ENCODE peak calls at places on chromosomes 1 and 21, in five cellular contexts. One of them, this sample, is unnamed.

GRCh38 chr1:92168657-92169056 is 49.1 kb upstream of the C1orf146 start:
- DNase-seq in tibial artery: no peak
- DNase-seq in bronchial epithelial cell: no peak
- DNase-seq in HFFc6: no peak
- DNase-seq in endodermal cell: no peak
- DNase-seq in this sample: no peak

GRCh38 chr1:17359808-17360207 is 12.2 kb upstream of the PADI6 start:
- DNase-seq in endodermal cell: no peak
- DNase-seq in bronchial epithelial cell: no peak
- DNase-seq in HFFc6: no peak
- DNase-seq in tibial artery: no peak
- DNase-seq in this sample: no peak

GRCh38 chr1:115329965-115330364 is 8.1 kb downstream of the NGF start:
- DNase-seq in HFFc6: peak
- DNase-seq in tibial artery: no peak
- DNase-seq in bronchial epithelial cell: no peak
- DNase-seq in endodermal cell: no peak
- DNase-seq in this sample: peak

GRCh38 chr1:63920154-63921117 is 146.6 kb downstream of the ROR1 start:
- DNase-seq in tibial artery: no peak
- DNase-seq in bronchial epithelial cell: peak
- DNase-seq in HFFc6: peak
- DNase-seq in endodermal cell: no peak
- DNase-seq in this sample: peak

GRCh38 chr1:234601217-234602017 is 8.6 kb downstream of the IRF2BP2 start:
- DNase-seq in HFFc6: peak
- DNase-seq in endodermal cell: no peak
- DNase-seq in bronchial epithelial cell: no peak
- DNase-seq in tibial artery: no peak
- DNase-seq in this sample: no peak

GRCh38 chr21:39882186-39882882 is 15.1 kb downstream of the PCP4 start:
- DNase-seq in endodermal cell: no peak
- DNase-seq in tibial artery: no peak
- DNase-seq in bronchial epithelial cell: no peak
- DNase-seq in HFFc6: no peak
- DNase-seq in this sample: no peak

GRCh38 chr1:45925728-45926287 is 122.4 kb downstream of the MAST2 start:
- DNase-seq in HFFc6: no peak
- DNase-seq in bronchial epithelial cell: no peak
- DNase-seq in tibial artery: no peak
- DNase-seq in endodermal cell: no peak
- DNase-seq in this sample: no peak

GRCh38 chr1:159892944-159893343 is 7.0 kb downstream of the CFAP45 start:
- DNase-seq in HFFc6: no peak
- DNase-seq in bronchial epithelial cell: peak
- DNase-seq in tibial artery: no peak
- DNase-seq in endodermal cell: peak
- DNase-seq in this sample: no peak

GRCh38 chr21:28099296-28099695 is 893.4 kb downstream of the LTN1 start:
- DNase-seq in bronchial epithelial cell: no peak
- DNase-seq in endodermal cell: no peak
- DNase-seq in tibial artery: no peak
- DNase-seq in HFFc6: no peak
- DNase-seq in this sample: no peak

GRCh38 chr1:6535214-6535613 is 19.1 kb downstream of the NOL9 start:
- DNase-seq in tibial artery: no peak
- DNase-seq in HFFc6: no peak
- DNase-seq in bronchial epithelial cell: no peak
- DNase-seq in endodermal cell: no peak
- DNase-seq in this sample: no peak

GRCh38 chr1:53731779-53732305 is 7.1 kb downstream of the GLIS1 start:
- DNase-seq in tibial artery: no peak
- DNase-seq in endodermal cell: no peak
- DNase-seq in HFFc6: no peak
- DNase-seq in bronchial epithelial cell: no peak
- DNase-seq in this sample: no peak

GRCh38 chr1:159012495-159012894 is 2.8 kb downstream of the IFI16 start:
- DNase-seq in HFFc6: no peak
- DNase-seq in endodermal cell: no peak
- DNase-seq in bronchial epithelial cell: peak
- DNase-seq in tibial artery: peak
- DNase-seq in this sample: no peak

GRCh38 chr1:156975084-156975483 is 54.7 kb downstream of the LRRC71 start:
- DNase-seq in endodermal cell: no peak
- DNase-seq in bronchial epithelial cell: no peak
- DNase-seq in HFFc6: no peak
- DNase-seq in tibial artery: no peak
- DNase-seq in this sample: no peak

GRCh38 chr1:230507671-230508407 is 81.7 kb upstream of the PGBD5 start:
- DNase-seq in HFFc6: no peak
- DNase-seq in endodermal cell: no peak
- DNase-seq in bronchial epithelial cell: peak
- DNase-seq in tibial artery: no peak
- DNase-seq in this sample: no peak

GRCh38 chr1:19643602-19644419 is at the start of gene NBL1:
- DNase-seq in endodermal cell: peak
- DNase-seq in HFFc6: peak
- DNase-seq in tibial artery: peak
- DNase-seq in bronchial epithelial cell: peak
- DNase-seq in this sample: no peak

GRCh38 chr1:67390041-67390887 is 39.9 kb downstream of the SERBP1 start:
- DNase-seq in HFFc6: peak
- DNase-seq in endodermal cell: no peak
- DNase-seq in bronchial epithelial cell: peak
- DNase-seq in tibial artery: no peak
- DNase-seq in this sample: no peak

GRCh38 chr21:32257952-32258785 is 20.7 kb downstream of the MIS18A start:
- DNase-seq in tibial artery: peak
- DNase-seq in bronchial epithelial cell: peak
- DNase-seq in HFFc6: peak
- DNase-seq in endodermal cell: peak
- DNase-seq in this sample: peak

GRCh38 chr1:227320476-227320875 is 2.2 kb upstream of the CDC42BPA start:
- DNase-seq in HFFc6: no peak
- DNase-seq in endodermal cell: no peak
- DNase-seq in bronchial epithelial cell: no peak
- DNase-seq in tibial artery: no peak
- DNase-seq in this sample: no peak

GRCh38 chr1:200129480-200129879 is 102.0 kb downstream of the NR5A2 start:
- DNase-seq in tibial artery: no peak
- DNase-seq in endodermal cell: peak
- DNase-seq in HFFc6: no peak
- DNase-seq in bronchial epithelial cell: no peak
- DNase-seq in this sample: no peak

GRCh38 chr1:97033949-97034348 is 312.4 kb downstream of the PTBP2 start:
- DNase-seq in endodermal cell: no peak
- DNase-seq in bronchial epithelial cell: no peak
- DNase-seq in HFFc6: no peak
- DNase-seq in tibial artery: no peak
- DNase-seq in this sample: no peak

GRCh38 chr1:55930931-55931271 is 648.5 kb downstream of the PLPP3 start:
- DNase-seq in tibial artery: no peak
- DNase-seq in endodermal cell: no peak
- DNase-seq in HFFc6: no peak
- DNase-seq in bronchial epithelial cell: no peak
- DNase-seq in this sample: no peak

GRCh38 chr1:47529520-47530098 is 91.8 kb downstream of the FOXD2 start:
- DNase-seq in HFFc6: no peak
- DNase-seq in bronchial epithelial cell: no peak
- DNase-seq in tibial artery: no peak
- DNase-seq in endodermal cell: no peak
- DNase-seq in this sample: no peak

GRCh38 chr1:227253065-227253464 is 65.2 kb downstream of the CDC42BPA start:
- DNase-seq in tibial artery: no peak
- DNase-seq in bronchial epithelial cell: no peak
- DNase-seq in HFFc6: no peak
- DNase-seq in endodermal cell: no peak
- DNase-seq in this sample: no peak

GRCh38 chr1:11691928-11692711 is 610 bp downstream of the DRAXIN start:
- DNase-seq in bronchial epithelial cell: no peak
- DNase-seq in HFFc6: no peak
- DNase-seq in endodermal cell: peak
- DNase-seq in tibial artery: no peak
- DNase-seq in this sample: no peak

GRCh38 chr1:119485246-119485645 is 21.8 kb upstream of the HSD3B1 start:
- DNase-seq in bronchial epithelial cell: no peak
- DNase-seq in endodermal cell: no peak
- DNase-seq in HFFc6: no peak
- DNase-seq in tibial artery: no peak
- DNase-seq in this sample: no peak

GRCh38 chr1:180632326-180633088 is 685 bp downstream of the XPR1 start:
- DNase-seq in HFFc6: no peak
- DNase-seq in endodermal cell: peak
- DNase-seq in bronchial epithelial cell: no peak
- DNase-seq in tibial artery: no peak
- DNase-seq in this sample: no peak
- TF ChIP-seq CTCF in HFFc6: peak
- TF ChIP-seq CTCF in endodermal cell: peak
- TF ChIP-seq CTCF in bronchial epithelial cell: peak
- TF ChIP-seq CTCF in tibial artery: no peak
- TF ChIP-seq CTCF in this sample: peak

DNA sequence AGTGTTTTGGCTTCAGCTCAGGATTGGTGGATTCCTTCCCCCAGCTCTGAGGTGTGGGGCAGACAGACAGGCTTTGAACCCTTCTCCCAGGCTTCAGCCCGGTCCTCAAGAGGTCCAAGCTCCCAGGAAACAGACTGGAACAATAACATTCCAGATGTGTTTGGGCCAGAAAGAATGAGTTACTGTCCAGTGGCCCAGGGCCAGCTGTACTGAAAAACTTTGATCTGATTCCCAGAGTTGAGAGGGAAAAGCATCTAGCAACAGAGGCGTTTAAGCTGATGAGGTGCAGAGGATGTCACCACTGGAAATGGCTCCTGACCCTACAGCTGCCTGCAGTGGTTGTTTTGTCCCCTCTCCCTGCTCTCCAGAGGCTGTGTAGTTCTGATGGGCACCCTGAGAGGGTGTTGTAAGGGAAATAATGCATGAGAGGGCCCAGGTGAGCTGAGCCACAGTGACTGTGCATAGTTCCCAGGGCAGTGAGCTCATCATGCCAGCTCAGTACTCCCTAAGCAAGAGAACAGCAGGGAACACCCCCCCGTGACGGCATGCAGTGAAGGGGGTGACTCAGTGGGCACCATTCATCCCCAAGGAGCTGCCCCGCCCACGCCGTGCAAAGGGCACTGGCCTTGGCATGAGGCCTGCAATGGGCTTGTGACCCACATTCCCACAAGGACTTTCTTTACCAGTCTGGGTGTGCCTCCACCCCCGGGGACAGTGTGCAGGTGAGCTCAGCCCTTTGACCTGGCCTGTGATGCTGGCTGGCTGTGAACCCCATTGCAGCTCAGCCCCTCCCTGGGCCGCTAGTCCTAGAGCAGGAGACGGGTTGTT is 13.8 kb upstream of the SFN start:
- DNase-seq in HFFc6: peak
- DNase-seq in bronchial epithelial cell: peak
- DNase-seq in tibial artery: no peak
- DNase-seq in endodermal cell: no peak
- DNase-seq in this sample: peak
- TF ChIP-seq CTCF in HFFc6: no peak
- TF ChIP-seq CTCF in bronchial epithelial cell: peak
- TF ChIP-seq CTCF in tibial artery: no peak
- TF ChIP-seq CTCF in endodermal cell: no peak
- TF ChIP-seq CTCF in this sample: no peak

GRCh38 chr1:176557543-176558258 is 94.7 kb downstream of the PAPPA2 start:
- DNase-seq in HFFc6: no peak
- DNase-seq in tibial artery: no peak
- DNase-seq in endodermal cell: no peak
- DNase-seq in bronchial epithelial cell: peak
- DNase-seq in this sample: no peak

GRCh38 chr1:176560681-176561080 is 97.7 kb downstream of the PAPPA2 start:
- DNase-seq in HFFc6: no peak
- DNase-seq in endodermal cell: no peak
- DNase-seq in tibial artery: no peak
- DNase-seq in bronchial epithelial cell: no peak
- DNase-seq in this sample: no peak

GRCh38 chr1:176555911-176556687 is 93.1 kb downstream of the PAPPA2 start:
- DNase-seq in endodermal cell: peak
- DNase-seq in HFFc6: no peak
- DNase-seq in bronchial epithelial cell: no peak
- DNase-seq in tibial artery: no peak
- DNase-seq in this sample: no peak

GRCh38 chr1:176559474-176560390 is 96.8 kb downstream of the PAPPA2 start:
- DNase-seq in tibial artery: peak
- DNase-seq in endodermal cell: peak
- DNase-seq in HFFc6: peak
- DNase-seq in bronchial epithelial cell: peak
- DNase-seq in this sample: no peak
- TF ChIP-seq CTCF in tibial artery: peak
- TF ChIP-seq CTCF in endodermal cell: peak
- TF ChIP-seq CTCF in HFFc6: peak
- TF ChIP-seq CTCF in bronchial epithelial cell: peak
- TF ChIP-seq CTCF in this sample: peak

GRCh38 chr1:4792565-4792964 is 138.2 kb downstream of the AJAP1 start:
- DNase-seq in endodermal cell: peak
- DNase-seq in HFFc6: no peak
- DNase-seq in bronchial epithelial cell: no peak
- DNase-seq in tibial artery: no peak
- DNase-seq in this sample: no peak

GRCh38 chr1:4797429-4797828 is 143.0 kb downstream of the AJAP1 start:
- DNase-seq in tibial artery: no peak
- DNase-seq in bronchial epithelial cell: no peak
- DNase-seq in HFFc6: no peak
- DNase-seq in endodermal cell: no peak
- DNase-seq in this sample: no peak

GRCh38 chr1:4796999-4797375 is 142.6 kb downstream of the AJAP1 start:
- DNase-seq in bronchial epithelial cell: no peak
- DNase-seq in HFFc6: no peak
- DNase-seq in tibial artery: no peak
- DNase-seq in endodermal cell: no peak
- DNase-seq in this sample: no peak

GRCh38 chr1:4794020-4794780 is 139.8 kb downstream of the AJAP1 start:
- DNase-seq in HFFc6: no peak
- DNase-seq in endodermal cell: peak
- DNase-seq in tibial artery: no peak
- DNase-seq in bronchial epithelial cell: no peak
- DNase-seq in this sample: no peak

DNA sequence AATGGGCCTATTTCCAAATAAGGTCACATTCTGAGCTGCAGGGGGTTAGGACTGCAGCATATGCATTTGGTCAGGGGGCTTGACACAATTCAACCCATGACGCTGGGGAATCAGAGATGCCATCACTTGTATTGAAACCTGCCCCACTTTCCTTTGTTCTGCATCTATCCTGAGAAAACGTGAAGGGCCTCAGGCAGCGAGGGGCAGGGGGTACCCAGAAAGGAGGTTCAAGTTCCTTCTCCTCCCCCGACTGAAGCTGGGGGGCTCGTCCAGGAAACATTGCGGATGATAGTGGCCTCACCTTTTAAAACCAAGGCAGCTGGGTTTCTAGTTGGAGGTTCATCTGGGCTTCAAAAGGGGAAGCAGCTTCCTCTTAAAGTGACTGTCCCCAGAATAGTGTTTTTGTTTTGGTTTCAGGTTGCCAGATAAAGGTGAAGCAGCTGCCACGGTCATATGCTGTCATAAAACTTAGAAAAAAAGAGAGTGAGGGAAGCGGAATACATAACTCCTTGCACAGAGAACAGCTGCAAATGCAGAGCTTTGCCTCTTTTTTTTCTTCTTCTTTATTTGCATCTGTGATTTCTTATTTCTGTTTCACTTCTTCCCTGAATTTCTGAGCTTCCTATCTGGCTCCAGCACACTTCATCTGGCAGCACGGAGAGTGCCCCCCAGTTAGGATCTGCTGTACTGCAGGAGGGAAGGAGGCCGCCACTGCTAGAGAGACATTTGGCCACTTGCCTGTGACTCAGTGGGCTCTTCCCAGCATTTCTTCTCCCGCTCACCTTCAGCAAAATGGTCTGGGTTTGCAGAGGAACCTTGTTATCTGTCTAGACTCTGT is 142.0 kb downstream of the AJAP1 start:
- DNase-seq in endodermal cell: no peak
- DNase-seq in bronchial epithelial cell: no peak
- DNase-seq in HFFc6: no peak
- DNase-seq in tibial artery: no peak
- DNase-seq in this sample: no peak
- TF ChIP-seq CTCF in endodermal cell: peak
- TF ChIP-seq CTCF in bronchial epithelial cell: no peak
- TF ChIP-seq CTCF in HFFc6: no peak
- TF ChIP-seq CTCF in tibial artery: no peak
- TF ChIP-seq CTCF in this sample: no peak